ENCODE peak calls at places on chromosomes 3 and 15, in eight cellular contexts. Z is foreskin fibroblast, R is A549, S is Panc1, C is hepatocyte, W is lung, A is K562, G is B cell. V is an unnamed sample.

GRCh38 chr15:89408512-89409183 is 74.0 kb upstream of the POLG start:
- DNase-seq in Z (peak; percentile 21), R (no peak), S (no peak), C (no peak), W (no peak), A (no peak), G (peak; percentile 43), V (no peak)

GRCh38 chr3:138367326-138367850 is 19.0 kb downstream of the MRAS start:
- DNase-seq in Z (no peak), R (no peak), S (no peak), C (no peak), W (no peak), A (no peak), G (no peak), V (no peak)

GRCh38 chr3:15645740-15646490 is 44.4 kb downstream of the BTD start:
- DNase-seq in Z (peak; percentile 90), R (peak; percentile 91), S (peak; percentile 63), C (peak; percentile 68), W (no peak), A (no peak), G (no peak), V (no peak)

GRCh38 chr3:35929158-35929557 is 289.8 kb downstream of the ARPP21 start:
- DNase-seq in Z (peak; percentile 71), R (no peak), S (no peak), C (no peak), W (no peak), A (no peak), G (no peak), V (no peak)

GRCh38 chr15:57031082-57031481 is 112.6 kb downstream of the TCF12 start:
- DNase-seq in Z (no peak), R (no peak), S (no peak), C (no peak), W (no peak), A (peak; percentile 9), G (no peak), V (no peak)

GRCh38 chr15:77836116-77836798 is 203.5 kb upstream of the LINGO1 start:
- DNase-seq in Z (peak; percentile 33), R (peak; percentile 33), S (no peak), C (no peak), W (no peak), A (peak; percentile 86), G (no peak), V (no peak)

GRCh38 chr15:89964555-89964954 is 36.6 kb upstream of the ZNF710 start:
- DNase-seq in Z (no peak), R (no peak), S (no peak), C (no peak), W (peak; percentile 41), A (no peak), G (no peak), V (no peak)

GRCh38 chr3:11080492-11080891 is 73.8 kb upstream of the HRH1 start:
- DNase-seq in Z (no peak), R (peak; percentile 50), S (no peak), C (no peak), W (no peak), A (no peak), G (no peak), V (no peak)

GRCh38 chr15:31977812-31978662 is 52.3 kb upstream of the CHRNA7 start:
- DNase-seq in Z (peak; percentile 33), R (peak; percentile 69), S (peak; percentile 17), C (peak; percentile 82), W (peak; percentile 47), A (peak; percentile 65), G (peak; percentile 41), V (no peak)

GRCh38 chr3:159865042-159865579 is 123.5 kb upstream of the IL12A start:
- DNase-seq in Z (peak; percentile 79), R (peak; percentile 55), S (no peak), C (no peak), W (no peak), A (no peak), G (no peak), V (no peak)

GRCh38 chr3:24264748-24265158 is 229.9 kb downstream of the THRB start:
- DNase-seq in Z (peak; percentile 64), R (peak; percentile 53), S (no peak), C (peak; percentile 50), W (no peak), A (peak; percentile 75), G (peak; percentile 51), V (no peak)

GRCh38 chr15:89105147-89105546 is 16.9 kb downstream of the ABHD2 start:
- DNase-seq in Z (peak; percentile 96), R (peak; percentile 75), S (no peak), C (peak; percentile 41), W (no peak), A (no peak), G (no peak), V (no peak)

GRCh38 chr3:62300617-62301016 is 72.7 kb downstream of the FEZF2 start:
- DNase-seq in Z (no peak), R (no peak), S (no peak), C (no peak), W (no peak), A (no peak), G (no peak), V (no peak)

GRCh38 chr3:129315386-129315991 is 36.8 kb downstream of the HMCES start:
- DNase-seq in Z (peak; percentile 55), R (peak; percentile 18), S (no peak), C (no peak), W (no peak), A (no peak), G (peak; percentile 65), V (no peak)

GRCh38 chr15:78085928-78086327 is 6.4 kb upstream of the SH2D7 start:
- DNase-seq in Z (peak; percentile 82), R (no peak), S (no peak), C (no peak), W (no peak), A (no peak), G (no peak), V (no peak)

GRCh38 chr3:16323737-16324136 is 58.7 kb downstream of the OXNAD1 start:
- DNase-seq in Z (no peak), R (no peak), S (no peak), C (no peak), W (no peak), A (no peak), G (no peak), V (no peak)

GRCh38 chr3:46692566-46692983 is 904 bp downstream of the ALS2CL start:
- DNase-seq in Z (no peak), R (peak; percentile 67), S (no peak), C (peak; percentile 90), W (peak; percentile 92), A (no peak), G (no peak), V (no peak)

GRCh38 chr3:143975549-143976152 is 4.0 kb downstream of the DIPK2A start:
- DNase-seq in Z (peak; percentile 87), R (peak; percentile 51), S (no peak), C (peak; percentile 65), W (no peak), A (peak; percentile 28), G (peak; percentile 44), V (no peak)
- TF ChIP-seq CTCF in Z (peak; percentile 55), R (peak; percentile 61), S (peak; percentile 73), C (peak; percentile 72), W (no peak), A (peak; percentile 61), G (peak; percentile 80), V (peak; percentile 47)

GRCh38 chr3:115147329-115148141 is 447 bp upstream of the ZBTB20 start:
- DNase-seq in Z (peak; percentile 100), R (peak; percentile 100), S (peak; percentile 99), C (peak; percentile 98), W (peak; percentile 99), A (peak; percentile 91), G (peak; percentile 99), V (peak; percentile 99)
- TF ChIP-seq CTCF in Z (no peak), R (no peak), S (no peak), C (no peak), W (no peak), A (no peak), G (no peak), V (no peak)

DNA sequence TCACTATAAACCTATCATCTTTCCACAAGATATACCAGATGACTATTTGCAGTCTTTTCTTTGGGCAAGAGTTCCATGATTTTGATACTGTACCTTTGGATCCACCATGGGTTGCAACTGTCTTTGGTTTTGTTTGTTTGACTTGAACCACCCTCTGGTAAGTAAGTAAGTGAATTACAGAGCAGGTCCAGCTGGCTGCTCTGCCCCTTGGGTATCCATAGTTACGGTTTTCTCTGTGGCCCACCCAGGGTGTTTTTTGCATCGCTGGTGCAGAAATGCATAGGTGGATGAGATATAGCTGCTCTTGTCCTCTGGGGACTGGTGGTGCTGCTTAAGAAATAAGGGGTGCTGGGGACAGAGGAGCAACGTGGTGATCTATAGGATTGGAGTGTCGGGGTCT is 33.8 kb downstream of the CHDH start:
- DNase-seq in Z (no peak), R (no peak), S (no peak), C (no peak), W (no peak), A (no peak), G (no peak), V (no peak)
- TF ChIP-seq CTCF in Z (no peak), R (no peak), S (no peak), C (no peak), W (no peak), A (no peak), G (no peak), V (no peak)

GRCh38 chr3:49018707-49019006 is 277 bp upstream of the DALRD3 start:
- DNase-seq in Z (peak; percentile 41), R (no peak), S (no peak), C (no peak), W (no peak), A (no peak), G (no peak), V (no peak)
- TF ChIP-seq CTCF in Z (no peak), R (no peak), S (no peak), C (no peak), W (no peak), A (no peak), G (no peak), V (no peak)

GRCh38 chr3:141305436-141305835 is 62.9 kb upstream of the ZBTB38 start:
- DNase-seq in Z (peak; percentile 85), R (peak; percentile 77), S (no peak), C (no peak), W (no peak), A (no peak), G (no peak), V (no peak)
- TF ChIP-seq CTCF in Z (peak; percentile 5), R (no peak), S (no peak), C (no peak), W (no peak), A (no peak), G (no peak), V (no peak)

DNA sequence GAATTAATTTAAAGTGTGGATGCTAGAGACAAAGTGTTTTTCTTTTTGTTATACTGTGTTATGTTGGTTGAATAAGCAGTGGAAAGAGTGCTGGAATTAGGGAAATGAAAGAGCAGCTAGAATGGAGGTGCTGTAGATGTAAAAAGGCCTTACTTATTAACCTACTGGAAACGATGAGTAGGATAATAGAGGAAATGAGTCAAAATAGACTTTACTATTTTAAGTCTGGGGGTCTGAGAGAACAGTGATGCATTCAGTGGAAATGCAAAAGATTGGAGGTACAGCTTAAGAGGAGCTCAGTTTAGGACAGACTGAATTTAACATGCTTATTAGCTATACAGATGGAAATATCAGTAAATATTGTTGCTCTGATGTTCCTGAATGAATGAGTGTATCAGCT is 674.0 kb downstream of the OTOL1 start:
- DNase-seq in Z (no peak), R (no peak), S (no peak), C (no peak), W (no peak), A (no peak), G (no peak), V (no peak)
- TF ChIP-seq CTCF in Z (no peak), R (no peak), S (no peak), C (no peak), W (no peak), A (no peak), G (no peak), V (no peak)